ENCODE peak calls at places on chromosomes 16 and 17, in nine cellular contexts. G is mucosa of descending colon; U is IMR-90; Y is adipocyte; K is CD4-positive, CD25-positive, alpha-beta regulatory T cell; H is tibial artery; Z is BE2C; L is HCT116; M is HepG2. T is an unnamed sample. For H3K4me1 and H3K36me3, the result is how much of the 10 kb centered on the place peaks cover.

GRCh38 chr17:71432378-71433315 is 688.2 kb upstream of the SOX9 start:
- DNase-seq in G (no peak), U (peak), Y (peak), K (no peak), H (no peak), Z (no peak), L (no peak), M (no peak), T (no peak)

GRCh38 chr16:822909-823297 is 22.4 kb upstream of the GNG13 start:
- DNase-seq in G (no peak), U (no peak), Y (no peak), K (no peak), H (no peak), Z (no peak), L (no peak), M (no peak), T (no peak)

GRCh38 chr16:66927012-66927436 is 1.7 kb upstream of the RRAD start:
- DNase-seq in G (no peak), U (peak), Y (peak), K (no peak), H (no peak), Z (peak), L (no peak), M (peak), T (no peak)

GRCh38 chr16:57071840-57072541 is 20.4 kb upstream of the CPNE2 start:
- DNase-seq in G (no peak), U (peak), Y (peak), K (no peak), H (no peak), Z (no peak), L (peak), M (no peak), T (no peak)

GRCh38 chr16:85234310-85235235 is 122.3 kb upstream of the CIBAR2 start:
- DNase-seq in G (peak), U (peak), Y (peak), K (no peak), H (peak), Z (peak), L (no peak), M (peak), T (peak)

GRCh38 chr16:14308357-14308723 is 237.2 kb downstream of the MRTFB start:
- DNase-seq in G (no peak), U (no peak), Y (no peak), K (no peak), H (no peak), Z (no peak), L (no peak), M (no peak), T (no peak)

GRCh38 chr16:66720766-66721165 is 24.2 kb upstream of the CMTM4 start:
- DNase-seq in G (no peak), U (peak), Y (peak), K (no peak), H (no peak), Z (no peak), L (no peak), M (no peak), T (no peak)

GRCh38 chr16:5054876-5055865 is 10.6 kb downstream of the C16orf89 start:
- DNase-seq in G (no peak), U (no peak), Y (no peak), K (no peak), H (no peak), Z (no peak), L (no peak), M (no peak), T (no peak)

GRCh38 chr17:15441315-15441714 is 26.1 kb downstream of the CDRT4 start:
- DNase-seq in G (no peak), U (peak), Y (no peak), K (no peak), H (peak), Z (no peak), L (no peak), M (no peak), T (no peak)

GRCh38 chr17:64115043-64115698 is 14.8 kb downstream of the ERN1 start:
- DNase-seq in G (no peak), U (no peak), Y (peak), K (no peak), H (no peak), Z (no peak), L (no peak), M (no peak), T (no peak)

GRCh38 chr16:74034862-74035261 is 261.8 kb upstream of the PSMD7 start:
- DNase-seq in G (no peak), U (peak), Y (peak), K (peak), H (no peak), Z (peak), L (peak), M (peak), T (no peak)

GRCh38 chr17:3911271-3912053 is 4.8 kb downstream of the P2RX1 start:
- DNase-seq in G (peak), U (no peak), Y (no peak), K (peak), H (peak), Z (no peak), L (no peak), M (no peak), T (no peak)

GRCh38 chr17:47204722-47205418 is 4.3 kb upstream of the MYL4 start:
- DNase-seq in G (no peak), U (peak), Y (peak), K (peak), H (no peak), Z (no peak), L (no peak), M (no peak), T (no peak)

GRCh38 chr17:57557793-57558681 is 187.1 kb downstream of the CCDC182 start:
- DNase-seq in G (no peak), U (peak), Y (peak), K (no peak), H (no peak), Z (no peak), L (no peak), M (no peak), T (no peak)

GRCh38 chr17:3913531-3914318 is 2.5 kb downstream of the P2RX1 start:
- DNase-seq in G (peak), U (peak), Y (peak), K (peak), H (peak), Z (peak), L (peak), M (peak), T (peak)

GRCh38 chr17:27379863-27380533 is 76.2 kb upstream of the KSR1 start:
- DNase-seq in G (peak), U (peak), Y (peak), K (no peak), H (peak), Z (peak), L (no peak), M (no peak), T (peak)

GRCh38 chr16:57358527-57359095 is at the start of gene CCL22:
- DNase-seq in G (no peak), U (no peak), Y (no peak), K (peak), H (peak), Z (no peak), L (no peak), M (no peak), T (no peak)

GRCh38 chr17:45263477-45263860 is 1.6 kb upstream of the SPATA32 start:
- DNase-seq in G (no peak), U (no peak), Y (no peak), K (no peak), H (no peak), Z (no peak), L (no peak), M (no peak), T (no peak)
- H3K4me1 ChIP-seq in G (under half), U (under half), Y (under half), K (under half), H (under half), Z (under half), L (under half), M (under half), T (under half)

GRCh38 chr16:84054916-84055315 is 12.3 kb upstream of the SLC38A8 start:
- DNase-seq in G (peak), U (no peak), Y (no peak), K (no peak), H (peak), Z (no peak), L (no peak), M (no peak), T (peak)

GRCh38 chr16:84056933-84057332 is 14.3 kb upstream of the SLC38A8 start:
- DNase-seq in G (no peak), U (no peak), Y (no peak), K (no peak), H (no peak), Z (no peak), L (no peak), M (no peak), T (peak)

GRCh38 chr16:84054271-84054670 is 11.7 kb upstream of the SLC38A8 start:
- DNase-seq in G (peak), U (no peak), Y (no peak), K (no peak), H (peak), Z (no peak), L (no peak), M (no peak), T (peak)

GRCh38 chr16:84055801-84056634 is 13.4 kb upstream of the SLC38A8 start:
- DNase-seq in G (peak), U (no peak), Y (no peak), K (no peak), H (no peak), Z (no peak), L (no peak), M (no peak), T (peak)

GRCh38 chr16:84055366-84055765 is 12.8 kb upstream of the SLC38A8 start:
- DNase-seq in G (peak), U (no peak), Y (no peak), K (no peak), H (no peak), Z (no peak), L (no peak), M (no peak), T (no peak)
- H3K36me3 ChIP-seq in G (under half), U (half or more), Y (half or more), K (half or more), H (half or more), Z (under half), L (under half), M (under half), T (under half)

GRCh38 chr17:42555122-42555622 is 2.4 kb downstream of the HSD17B1 start:
- DNase-seq in G (no peak), U (no peak), Y (no peak), K (no peak), H (no peak), Z (no peak), L (no peak), M (no peak), T (no peak)
- H3K4me1 ChIP-seq in G (under half), U (under half), Y (under half), K (under half), H (under half), Z (under half), L (under half), M (half or more), T (under half)

DNA sequence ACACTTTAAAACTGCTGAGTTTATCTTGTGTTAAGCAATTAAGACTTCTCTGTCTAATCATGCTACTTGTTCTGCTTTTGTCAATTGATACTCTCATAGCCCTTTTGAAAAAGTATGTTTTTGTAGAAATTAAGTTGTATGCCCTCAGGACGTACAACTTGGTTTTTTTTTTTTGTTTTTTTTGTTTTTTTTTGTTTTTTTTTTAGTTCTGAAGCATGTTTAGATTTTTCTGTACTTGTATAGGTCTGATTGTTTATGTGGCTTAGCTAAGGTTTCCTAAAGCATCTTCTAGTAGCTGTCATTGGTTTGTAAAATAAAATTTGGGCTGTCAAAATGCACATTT is 21.4 kb downstream of the HAPSTR1 start:
- DNase-seq in G (no peak), U (no peak), Y (no peak), K (no peak), H (no peak), Z (no peak), L (no peak), M (no peak), T (no peak)
- H3K36me3 ChIP-seq in G (under half), U (under half), Y (half or more), K (half or more), H (under half), Z (half or more), L (under half), M (under half), T (under half)

GRCh38 chr16:11306381-11306780 is 25.3 kb upstream of the PRM1 start:
- DNase-seq in G (no peak), U (no peak), Y (no peak), K (no peak), H (no peak), Z (no peak), L (no peak), M (no peak), T (no peak)
- H3K4me1 ChIP-seq in G (under half), U (under half), Y (under half), K (under half), H (under half), Z (under half), L (under half), M (half or more), T (under half)

GRCh38 chr17:76479515-76480048 is 12.2 kb downstream of the AANAT start:
- DNase-seq in G (no peak), U (no peak), Y (no peak), K (no peak), H (no peak), Z (no peak), L (no peak), M (no peak), T (no peak)

GRCh38 chr17:76476736-76477135 is 9.3 kb downstream of the AANAT start:
- DNase-seq in G (no peak), U (no peak), Y (no peak), K (no peak), H (no peak), Z (no peak), L (no peak), M (no peak), T (no peak)

GRCh38 chr17:76477576-76477975 is 10.2 kb downstream of the AANAT start:
- DNase-seq in G (no peak), U (no peak), Y (no peak), K (no peak), H (no peak), Z (no peak), L (no peak), M (no peak), T (no peak)

GRCh38 chr17:76478730-76479514 is 11.5 kb downstream of the AANAT start:
- DNase-seq in G (no peak), U (no peak), Y (no peak), K (no peak), H (no peak), Z (no peak), L (no peak), M (no peak), T (no peak)

DNA sequence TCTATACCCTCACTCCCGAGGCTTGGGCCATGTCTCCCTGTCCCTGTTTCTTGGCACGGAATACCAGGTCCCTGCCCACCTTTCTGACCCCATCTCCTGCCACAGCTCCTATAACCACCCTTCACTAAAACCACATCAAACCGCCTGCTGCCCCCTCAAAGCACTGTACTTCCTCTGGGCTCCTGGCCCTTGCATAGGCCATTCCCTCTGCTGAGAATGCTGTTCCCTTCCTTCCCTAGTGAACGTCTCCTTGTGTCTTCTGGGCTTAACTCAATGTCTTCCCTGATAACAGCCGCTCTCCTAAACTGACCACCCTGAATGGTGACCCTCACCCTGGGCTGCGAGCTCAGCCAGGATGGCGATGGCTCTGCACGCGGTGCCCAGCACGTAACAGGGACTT is 10.7 kb downstream of the AANAT start:
- DNase-seq in G (no peak), U (no peak), Y (no peak), K (no peak), H (no peak), Z (no peak), L (no peak), M (no peak), T (no peak)
- H3K36me3 ChIP-seq in G (under half), U (under half), Y (under half), K (under half), H (half or more), Z (under half), L (under half), M (under half), T (under half)

DNA sequence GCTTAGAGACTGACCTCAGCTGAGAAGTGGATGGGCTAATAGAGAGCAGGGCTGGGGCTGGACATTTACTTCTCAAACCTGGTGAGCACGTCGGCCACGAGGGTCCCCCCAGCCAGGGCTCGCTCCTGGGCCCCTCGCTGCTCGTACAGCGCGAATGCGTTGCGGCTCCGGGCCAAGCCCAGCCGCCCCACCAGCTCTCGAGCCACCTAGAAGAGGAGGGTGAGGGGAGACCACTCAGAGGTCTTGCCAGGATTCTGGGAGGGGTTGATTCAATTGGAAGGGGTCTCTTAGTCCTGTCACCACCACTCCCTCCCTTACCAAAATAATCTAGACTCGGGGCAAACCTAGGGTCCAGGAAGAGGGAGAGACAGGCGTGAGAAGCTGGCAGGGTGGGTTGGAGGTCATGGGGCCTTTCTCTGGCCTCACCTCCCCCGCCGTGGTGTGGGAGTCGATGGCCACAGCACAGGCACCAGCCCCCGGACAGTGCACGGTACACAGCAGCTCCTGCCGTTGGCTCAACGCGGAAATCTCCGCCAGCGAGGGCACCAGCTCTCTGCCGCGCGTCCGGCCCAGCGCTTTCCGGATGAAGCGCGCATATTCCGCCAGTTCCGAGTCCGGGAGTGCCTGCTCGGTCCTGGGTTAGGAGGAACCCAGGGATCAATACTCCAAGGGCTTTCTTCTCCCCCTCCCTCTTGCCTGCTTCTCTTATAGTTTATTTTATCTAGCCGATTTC is 5.7 kb downstream of the PLEKHH3 start:
- DNase-seq in G (peak), U (no peak), Y (no peak), K (no peak), H (no peak), Z (no peak), L (no peak), M (no peak), T (peak)
- H3K4me1 ChIP-seq in G (under half), U (under half), Y (under half), K (under half), H (half or more), Z (under half), L (under half), M (under half), T (under half)

T was measured in uterus.